ENCODE peak calls at places on chromosomes 7 and 10, in seven cellular contexts. V, I, O, K, C, L and Z are unnamed samples. For H3K4me1 and H3K9me3, the result is how much of the 10 kb centered on the place peaks cover.

GRCh38 chr10:73889014-73889413 is 14.7 kb upstream of the CAMK2G start:
- DNase-seq in I (peak), O (peak), V (peak), C (no peak), K (no peak), L (peak), Z (no peak)

GRCh38 chr10:29648114-29648982 is 13.6 kb upstream of the SVIL start:
- DNase-seq in L (no peak), K (no peak), O (no peak), V (no peak), I (no peak), C (no peak), Z (peak)

GRCh38 chr10:96310359-96310669 is 6.1 kb downstream of the DNTT start:
- DNase-seq in V (no peak), I (no peak), L (no peak), K (no peak), O (no peak), C (no peak), Z (no peak)

GRCh38 chr10:95655571-95656290 is 780 bp downstream of the ALDH18A1 start:
- DNase-seq in K (peak), I (no peak), L (peak), O (no peak), C (no peak), V (no peak), Z (peak)

GRCh38 chr10:119198438-119198837 is 8.9 kb upstream of the GRK5 start:
- DNase-seq in I (no peak), O (no peak), K (no peak), L (no peak), V (no peak), C (no peak), Z (no peak)

GRCh38 chr10:30553625-30554442 is 75.7 kb downstream of the LYZL2 start:
- DNase-seq in O (peak), C (no peak), I (peak), K (peak), V (peak), L (peak), Z (no peak)

GRCh38 chr10:52043811-52044210 is 270.3 kb upstream of the DKK1 start:
- DNase-seq in I (no peak), V (no peak), K (no peak), C (no peak), O (no peak), L (no peak), Z (no peak)

GRCh38 chr7:129872054-129872453 is 80.7 kb downstream of the UBE2H start:
- DNase-seq in V (no peak), C (no peak), L (no peak), O (no peak), K (no peak), I (no peak), Z (no peak)

GRCh38 chr7:7789551-7789988 is 71.2 kb upstream of the RPA3 start:
- DNase-seq in O (no peak), C (no peak), V (no peak), K (no peak), L (no peak), I (no peak), Z (no peak)

GRCh38 chr7:133207687-133208086 is 45.2 kb upstream of the EXOC4 start:
- DNase-seq in C (no peak), V (no peak), L (peak), K (no peak), O (no peak), I (no peak), Z (no peak)

GRCh38 chr10:59872892-59873463 is 33.4 kb downstream of the CCDC6 start:
- DNase-seq in I (no peak), O (no peak), K (peak), C (peak), V (peak), L (peak), Z (peak)
- H3K4me1 ChIP-seq in I (under half), O (under half), K (under half), C (under half), V (under half), L (under half), Z (under half)

DNA sequence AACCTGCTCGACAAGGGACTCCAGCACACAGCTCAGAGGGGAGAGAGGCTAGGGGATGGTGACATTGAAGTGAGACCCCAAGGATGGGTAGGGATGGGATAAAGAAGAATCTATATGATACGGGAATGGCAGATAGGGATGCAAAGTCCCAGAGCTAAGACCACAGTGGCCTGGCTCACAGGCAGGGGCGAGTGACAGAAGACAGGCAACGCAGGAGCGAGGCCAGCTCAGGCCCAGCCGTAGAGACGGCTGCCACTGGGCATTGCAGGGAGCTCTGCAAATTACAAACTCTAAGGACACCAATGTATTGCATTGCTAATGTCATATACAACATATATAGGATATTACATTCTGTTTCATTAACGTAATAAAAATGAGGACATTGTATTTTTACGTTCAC is 131.4 kb downstream of the TCERG1L start:
- DNase-seq in L (no peak), K (no peak), O (no peak), I (no peak), V (no peak), C (no peak), Z (no peak)
- H3K9me3 ChIP-seq in L (under half), K (under half), O (under half), I (under half), V (under half), C (under half), Z (under half)

DNA sequence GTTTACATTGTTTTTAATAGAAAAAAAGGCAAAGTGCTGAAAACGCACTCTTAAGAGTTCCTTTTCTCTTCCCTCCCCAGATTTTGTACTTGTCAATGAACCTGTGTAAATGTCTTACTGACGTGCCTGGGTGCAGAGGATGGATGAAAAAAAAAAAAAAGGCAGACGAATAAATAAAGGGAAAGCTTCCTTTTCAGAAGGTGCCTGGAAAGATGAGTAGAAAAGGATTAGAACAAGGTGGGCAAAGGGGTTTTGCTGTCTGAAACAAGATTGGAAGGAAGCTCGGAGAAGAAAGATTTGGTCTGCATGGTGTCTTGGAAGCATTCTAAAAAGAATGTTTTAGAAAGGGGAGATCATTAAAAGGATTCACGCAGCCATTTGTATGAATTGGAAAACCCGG is 80.9 kb downstream of the PRTFDC1 start:
- DNase-seq in V (no peak), O (no peak), L (no peak), K (no peak), C (no peak), I (no peak), Z (no peak)
- H3K4me1 ChIP-seq in V (under half), O (under half), L (under half), K (under half), C (under half), I (under half), Z (under half)

GRCh38 chr10:82319558-82319957 is 444.6 kb downstream of the NRG3 start:
- DNase-seq in O (no peak), K (no peak), I (no peak), V (no peak), C (no peak), L (no peak), Z (no peak)

GRCh38 chr10:82313401-82313800 is 438.4 kb downstream of the NRG3 start:
- DNase-seq in L (no peak), O (no peak), I (no peak), V (no peak), K (no peak), C (no peak), Z (no peak)

GRCh38 chr10:82321734-82322133 is 446.7 kb downstream of the NRG3 start:
- DNase-seq in I (no peak), O (no peak), C (no peak), L (no peak), K (no peak), V (no peak), Z (no peak)

GRCh38 chr10:82318533-82318932 is 443.5 kb downstream of the NRG3 start:
- DNase-seq in I (no peak), C (no peak), K (no peak), O (no peak), V (no peak), L (no peak), Z (no peak)

GRCh38 chr10:82319046-82319445 is 444.1 kb downstream of the NRG3 start:
- DNase-seq in L (no peak), V (no peak), I (no peak), O (no peak), C (no peak), K (no peak), Z (no peak)
- H3K9me3 ChIP-seq in L (under half), V (under half), I (under half), O (under half), C (under half), K (under half), Z (under half)